ENCODE peak calls at places on chromosomes 4 and X, in six cellular contexts. One of them, this sample, is unnamed.

GRCh38 chr4:118801895-118802575 is 33.9 kb downstream of the SEC24D start:
- DNase-seq in naive thymus-derived CD4-positive, alpha-beta T cell: no peak
- DNase-seq in dorsolateral prefrontal cortex: no peak
- DNase-seq in CD8-positive, alpha-beta memory T cell: no peak
- DNase-seq in aorta: no peak
- DNase-seq in sigmoid colon: no peak
- DNase-seq in this sample: no peak

GRCh38 chr4:94462572-94462971 is 10.8 kb downstream of the PDLIM5 start:
- DNase-seq in naive thymus-derived CD4-positive, alpha-beta T cell: no peak
- DNase-seq in dorsolateral prefrontal cortex: no peak
- DNase-seq in CD8-positive, alpha-beta memory T cell: no peak
- DNase-seq in aorta: no peak
- DNase-seq in sigmoid colon: no peak
- DNase-seq in this sample: no peak

GRCh38 chrX:31546130-31546529 is 474.3 kb upstream of the FTHL17 start:
- DNase-seq in naive thymus-derived CD4-positive, alpha-beta T cell: no peak
- DNase-seq in dorsolateral prefrontal cortex: peak; percentile 35
- DNase-seq in CD8-positive, alpha-beta memory T cell: no peak
- DNase-seq in aorta: no peak
- DNase-seq in sigmoid colon: no peak
- DNase-seq in this sample: no peak

GRCh38 chrX:49761481-49761880 is 65.7 kb upstream of the PAGE1 start:
- DNase-seq in naive thymus-derived CD4-positive, alpha-beta T cell: peak; percentile 6
- DNase-seq in dorsolateral prefrontal cortex: no peak
- DNase-seq in CD8-positive, alpha-beta memory T cell: no peak
- DNase-seq in aorta: no peak
- DNase-seq in sigmoid colon: no peak
- DNase-seq in this sample: no peak

GRCh38 chrX:106955004-106955772 is 35.0 kb downstream of the CLDN2 start:
- DNase-seq in naive thymus-derived CD4-positive, alpha-beta T cell: no peak
- DNase-seq in dorsolateral prefrontal cortex: no peak
- DNase-seq in CD8-positive, alpha-beta memory T cell: no peak
- DNase-seq in aorta: no peak
- DNase-seq in sigmoid colon: no peak
- DNase-seq in this sample: no peak

GRCh38 chr4:172127168-172127567 is 314.0 kb downstream of the GALNTL6 start:
- DNase-seq in naive thymus-derived CD4-positive, alpha-beta T cell: no peak
- DNase-seq in dorsolateral prefrontal cortex: no peak
- DNase-seq in CD8-positive, alpha-beta memory T cell: no peak
- DNase-seq in aorta: no peak
- DNase-seq in sigmoid colon: no peak
- DNase-seq in this sample: no peak

GRCh38 chr4:70196855-70197254 is 1.3 kb downstream of the ODAM start:
- DNase-seq in naive thymus-derived CD4-positive, alpha-beta T cell: no peak
- DNase-seq in dorsolateral prefrontal cortex: no peak
- DNase-seq in CD8-positive, alpha-beta memory T cell: no peak
- DNase-seq in aorta: no peak
- DNase-seq in sigmoid colon: no peak
- DNase-seq in this sample: no peak

GRCh38 chrX:105564536-105564935 is 257.8 kb upstream of the NRK start:
- DNase-seq in naive thymus-derived CD4-positive, alpha-beta T cell: no peak
- DNase-seq in dorsolateral prefrontal cortex: no peak
- DNase-seq in CD8-positive, alpha-beta memory T cell: no peak
- DNase-seq in aorta: no peak
- DNase-seq in sigmoid colon: no peak
- DNase-seq in this sample: no peak

GRCh38 chr4:83221897-83222441 is 62.6 kb downstream of the COQ2 start:
- DNase-seq in naive thymus-derived CD4-positive, alpha-beta T cell: no peak
- DNase-seq in dorsolateral prefrontal cortex: no peak
- DNase-seq in CD8-positive, alpha-beta memory T cell: no peak
- DNase-seq in aorta: no peak
- DNase-seq in sigmoid colon: no peak
- DNase-seq in this sample: no peak

GRCh38 chrX:106802388-106803275 is at the start of gene TBC1D8B:
- DNase-seq in naive thymus-derived CD4-positive, alpha-beta T cell: peak; percentile 5
- DNase-seq in dorsolateral prefrontal cortex: peak; percentile 69
- DNase-seq in CD8-positive, alpha-beta memory T cell: no peak
- DNase-seq in aorta: peak; percentile 84
- DNase-seq in sigmoid colon: peak; percentile 89
- DNase-seq in this sample: peak; percentile 71

GRCh38 chr4:1933700-1934099 is 62.5 kb downstream of the NSD2 start:
- DNase-seq in naive thymus-derived CD4-positive, alpha-beta T cell: no peak
- DNase-seq in dorsolateral prefrontal cortex: no peak
- DNase-seq in CD8-positive, alpha-beta memory T cell: no peak
- DNase-seq in aorta: no peak
- DNase-seq in sigmoid colon: no peak
- DNase-seq in this sample: no peak

GRCh38 chrX:130658310-130658709 is 244.7 kb downstream of the ENOX2 start:
- DNase-seq in naive thymus-derived CD4-positive, alpha-beta T cell: no peak
- DNase-seq in dorsolateral prefrontal cortex: no peak
- DNase-seq in CD8-positive, alpha-beta memory T cell: no peak
- DNase-seq in aorta: no peak
- DNase-seq in sigmoid colon: no peak
- DNase-seq in this sample: no peak

GRCh38 chrX:71815906-71816156 is 52.7 kb downstream of the CXorf49B start:
- DNase-seq in naive thymus-derived CD4-positive, alpha-beta T cell: no peak
- DNase-seq in dorsolateral prefrontal cortex: no peak
- DNase-seq in CD8-positive, alpha-beta memory T cell: no peak
- DNase-seq in aorta: no peak
- DNase-seq in sigmoid colon: no peak
- DNase-seq in this sample: no peak

GRCh38 chr4:40763228-40763716 is 13.5 kb downstream of the NSUN7 start:
- DNase-seq in naive thymus-derived CD4-positive, alpha-beta T cell: no peak
- DNase-seq in dorsolateral prefrontal cortex: no peak
- DNase-seq in CD8-positive, alpha-beta memory T cell: no peak
- DNase-seq in aorta: no peak
- DNase-seq in sigmoid colon: no peak
- DNase-seq in this sample: no peak

GRCh38 chrX:20067709-20068315 is 48.9 kb downstream of the MAP7D2 start:
- DNase-seq in naive thymus-derived CD4-positive, alpha-beta T cell: no peak
- DNase-seq in dorsolateral prefrontal cortex: peak; percentile 67
- DNase-seq in CD8-positive, alpha-beta memory T cell: no peak
- DNase-seq in aorta: peak; percentile 89
- DNase-seq in sigmoid colon: peak; percentile 89
- DNase-seq in this sample: no peak

GRCh38 chr4:148441624-148441985 is 609 bp downstream of the NR3C2 start:
- DNase-seq in naive thymus-derived CD4-positive, alpha-beta T cell: no peak
- DNase-seq in dorsolateral prefrontal cortex: no peak
- DNase-seq in CD8-positive, alpha-beta memory T cell: no peak
- DNase-seq in aorta: no peak
- DNase-seq in sigmoid colon: no peak
- DNase-seq in this sample: peak; percentile 48

GRCh38 chrX:26952213-26952612 is 510.9 kb downstream of the PPP4R3C start:
- DNase-seq in naive thymus-derived CD4-positive, alpha-beta T cell: no peak
- DNase-seq in dorsolateral prefrontal cortex: no peak
- DNase-seq in CD8-positive, alpha-beta memory T cell: no peak
- DNase-seq in aorta: no peak
- DNase-seq in sigmoid colon: no peak
- DNase-seq in this sample: no peak

GRCh38 chr4:6331018-6331417 is 61.4 kb downstream of the WFS1 start:
- DNase-seq in naive thymus-derived CD4-positive, alpha-beta T cell: no peak
- DNase-seq in dorsolateral prefrontal cortex: no peak
- DNase-seq in CD8-positive, alpha-beta memory T cell: no peak
- DNase-seq in aorta: no peak
- DNase-seq in sigmoid colon: no peak
- DNase-seq in this sample: no peak

GRCh38 chr4:123870283-123870876 is 473.8 kb downstream of the SPRY1 start:
- DNase-seq in naive thymus-derived CD4-positive, alpha-beta T cell: no peak
- DNase-seq in dorsolateral prefrontal cortex: no peak
- DNase-seq in CD8-positive, alpha-beta memory T cell: no peak
- DNase-seq in aorta: no peak
- DNase-seq in sigmoid colon: no peak
- DNase-seq in this sample: no peak
- H3K27ac ChIP-seq in naive thymus-derived CD4-positive, alpha-beta T cell: no peak overlapping the region
- H3K27ac ChIP-seq in dorsolateral prefrontal cortex: no peak overlapping the region
- H3K27ac ChIP-seq in CD8-positive, alpha-beta memory T cell: no peak overlapping the region
- H3K27ac ChIP-seq in aorta: no peak overlapping the region
- H3K27ac ChIP-seq in sigmoid colon: no peak overlapping the region
- H3K27ac ChIP-seq in this sample: no peak overlapping the region

GRCh38 chr4:169436734-169437133 is 166.0 kb upstream of the SH3RF1 start:
- DNase-seq in naive thymus-derived CD4-positive, alpha-beta T cell: no peak
- DNase-seq in dorsolateral prefrontal cortex: no peak
- DNase-seq in CD8-positive, alpha-beta memory T cell: no peak
- DNase-seq in aorta: no peak
- DNase-seq in sigmoid colon: no peak
- DNase-seq in this sample: no peak

GRCh38 chr4:169437299-169438047 is 166.7 kb upstream of the SH3RF1 start:
- DNase-seq in naive thymus-derived CD4-positive, alpha-beta T cell: no peak
- DNase-seq in dorsolateral prefrontal cortex: no peak
- DNase-seq in CD8-positive, alpha-beta memory T cell: no peak
- DNase-seq in aorta: no peak
- DNase-seq in sigmoid colon: no peak
- DNase-seq in this sample: no peak

GRCh38 chr4:169440446-169440845 is 169.7 kb upstream of the SH3RF1 start:
- DNase-seq in naive thymus-derived CD4-positive, alpha-beta T cell: no peak
- DNase-seq in dorsolateral prefrontal cortex: no peak
- DNase-seq in CD8-positive, alpha-beta memory T cell: no peak
- DNase-seq in aorta: no peak
- DNase-seq in sigmoid colon: no peak
- DNase-seq in this sample: no peak

GRCh38 chr4:169438057-169438480 is 167.3 kb upstream of the SH3RF1 start:
- DNase-seq in naive thymus-derived CD4-positive, alpha-beta T cell: no peak
- DNase-seq in dorsolateral prefrontal cortex: no peak
- DNase-seq in CD8-positive, alpha-beta memory T cell: no peak
- DNase-seq in aorta: no peak
- DNase-seq in sigmoid colon: no peak
- DNase-seq in this sample: no peak

GRCh38 chr4:169439244-169439643 is 168.5 kb upstream of the SH3RF1 start:
- DNase-seq in naive thymus-derived CD4-positive, alpha-beta T cell: no peak
- DNase-seq in dorsolateral prefrontal cortex: no peak
- DNase-seq in CD8-positive, alpha-beta memory T cell: no peak
- DNase-seq in aorta: no peak
- DNase-seq in sigmoid colon: no peak
- DNase-seq in this sample: no peak
- H3K27ac ChIP-seq in naive thymus-derived CD4-positive, alpha-beta T cell: no peak overlapping the region
- H3K27ac ChIP-seq in dorsolateral prefrontal cortex: no peak overlapping the region
- H3K27ac ChIP-seq in CD8-positive, alpha-beta memory T cell: no peak overlapping the region
- H3K27ac ChIP-seq in aorta: no peak overlapping the region
- H3K27ac ChIP-seq in sigmoid colon: no peak overlapping the region
- H3K27ac ChIP-seq in this sample: peak overlapping the region; percentile 16

DNA sequence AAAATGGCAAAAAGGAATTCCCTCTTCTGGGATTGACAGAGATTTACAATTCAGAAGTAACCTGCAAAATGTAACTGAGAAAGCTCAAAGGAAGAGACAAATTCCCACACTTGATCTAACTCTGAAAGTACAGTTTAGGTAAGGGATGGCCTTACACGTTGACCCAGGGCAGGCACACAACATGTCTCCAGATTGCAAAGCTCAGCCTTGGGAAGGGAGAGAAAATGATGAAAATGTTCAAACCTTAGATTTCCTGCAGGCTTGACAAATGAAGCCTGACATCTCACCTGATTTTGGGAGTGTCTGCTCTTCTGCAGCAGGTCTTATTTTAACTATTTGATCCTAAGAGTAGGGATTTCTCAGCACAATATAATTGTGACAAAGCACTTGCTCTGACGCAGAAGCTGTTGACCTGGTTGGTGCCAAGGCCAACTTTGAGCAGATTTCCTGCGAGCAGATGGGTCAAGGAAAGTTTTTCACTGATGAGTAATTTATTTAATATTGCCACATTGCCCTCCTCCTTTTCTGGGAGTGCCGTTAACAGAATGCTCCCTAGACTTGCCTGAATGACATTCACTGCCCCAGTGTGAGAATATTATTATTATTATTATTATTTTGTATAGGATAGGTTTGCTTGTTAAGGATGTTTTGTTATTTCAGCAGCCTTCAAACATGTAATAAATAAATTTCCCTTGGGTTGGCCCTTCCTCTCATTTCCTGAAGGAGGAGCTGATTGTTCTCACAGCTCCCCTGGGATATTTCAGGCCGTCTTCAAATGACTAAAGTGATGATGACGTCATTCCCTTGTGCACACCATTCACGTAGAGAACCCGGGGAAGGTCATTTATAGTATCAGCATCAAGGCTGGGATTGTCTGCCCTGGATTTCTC is 157.1 kb downstream of the VEGFC start:
- DNase-seq in naive thymus-derived CD4-positive, alpha-beta T cell: no peak
- DNase-seq in dorsolateral prefrontal cortex: no peak
- DNase-seq in CD8-positive, alpha-beta memory T cell: no peak
- DNase-seq in aorta: no peak
- DNase-seq in sigmoid colon: no peak
- DNase-seq in this sample: no peak
- H3K27ac ChIP-seq in naive thymus-derived CD4-positive, alpha-beta T cell: no peak overlapping the region
- H3K27ac ChIP-seq in dorsolateral prefrontal cortex: no peak overlapping the region
- H3K27ac ChIP-seq in CD8-positive, alpha-beta memory T cell: no peak overlapping the region
- H3K27ac ChIP-seq in aorta: no peak overlapping the region
- H3K27ac ChIP-seq in sigmoid colon: no peak overlapping the region
- H3K27ac ChIP-seq in this sample: no peak overlapping the region

GRCh38 chr4:101158507-101158906 is 188.8 kb downstream of the PPP3CA start:
- DNase-seq in naive thymus-derived CD4-positive, alpha-beta T cell: no peak
- DNase-seq in dorsolateral prefrontal cortex: no peak
- DNase-seq in CD8-positive, alpha-beta memory T cell: no peak
- DNase-seq in aorta: no peak
- DNase-seq in sigmoid colon: no peak
- DNase-seq in this sample: no peak
- H3K27ac ChIP-seq in naive thymus-derived CD4-positive, alpha-beta T cell: no peak overlapping the region
- H3K27ac ChIP-seq in dorsolateral prefrontal cortex: peak overlapping the region; percentile 7
- H3K27ac ChIP-seq in CD8-positive, alpha-beta memory T cell: no peak overlapping the region
- H3K27ac ChIP-seq in aorta: no peak overlapping the region
- H3K27ac ChIP-seq in sigmoid colon: no peak overlapping the region
- H3K27ac ChIP-seq in this sample: peak overlapping the region; percentile 65

DNA sequence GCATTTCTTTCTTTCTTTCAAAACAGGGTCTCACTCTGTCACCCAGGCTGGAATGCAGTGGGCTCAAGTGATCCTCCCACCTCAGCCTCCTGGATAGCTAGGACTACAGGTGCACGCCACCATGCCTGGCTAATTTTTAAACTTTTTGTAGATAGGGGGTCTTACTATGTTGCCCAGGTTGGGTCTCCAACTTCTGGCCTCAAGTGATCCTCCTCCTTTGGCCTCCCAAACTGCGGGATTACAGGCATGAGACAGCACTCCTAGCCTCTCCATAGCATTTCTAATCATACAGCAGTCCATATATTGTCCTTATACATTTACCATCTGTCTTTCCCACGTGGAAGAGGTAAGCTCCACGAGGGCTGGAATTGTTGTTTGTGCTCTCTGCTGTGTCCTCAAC is 2.0 kb upstream of the FHIP1A start:
- DNase-seq in naive thymus-derived CD4-positive, alpha-beta T cell: no peak
- DNase-seq in dorsolateral prefrontal cortex: no peak
- DNase-seq in CD8-positive, alpha-beta memory T cell: no peak
- DNase-seq in aorta: no peak
- DNase-seq in sigmoid colon: no peak
- DNase-seq in this sample: no peak
- H3K27ac ChIP-seq in naive thymus-derived CD4-positive, alpha-beta T cell: no peak overlapping the region
- H3K27ac ChIP-seq in dorsolateral prefrontal cortex: no peak overlapping the region
- H3K27ac ChIP-seq in CD8-positive, alpha-beta memory T cell: no peak overlapping the region
- H3K27ac ChIP-seq in aorta: no peak overlapping the region
- H3K27ac ChIP-seq in sigmoid colon: no peak overlapping the region
- H3K27ac ChIP-seq in this sample: no peak overlapping the region